ENCODE peak calls at places on chromosome 22, in five cellular contexts. S is HCT116, Z is GM12892, V is vagina, L is sigmoid colon. O is an unnamed sample.

GRCh38 chr22:40024201-40025061 is 29.7 kb downstream of the FAM83F start:
- DNase-seq in S (peak; percentile 24), Z (peak; percentile 82), V (no peak), L (peak; percentile 74), O (peak; percentile 73)

GRCh38 chr22:42662114-42663021 is 13.2 kb upstream of the CYB5R3 start:
- DNase-seq in S (no peak), Z (peak; percentile 86), V (no peak), L (peak; percentile 86), O (peak; percentile 97)

GRCh38 chr22:44840611-44841322 is 88.4 kb downstream of the ARHGAP8 start:
- DNase-seq in S (no peak), Z (no peak), V (no peak), L (no peak), O (no peak)

GRCh38 chr22:30426395-30427353 is 1.1 kb downstream of the MTFP1 start:
- DNase-seq in S (peak; percentile 85), Z (peak; percentile 72), V (no peak), L (peak; percentile 84), O (peak; percentile 83)

GRCh38 chr22:27577570-27577969 is 224.0 kb downstream of the MN1 start:
- DNase-seq in S (no peak), Z (no peak), V (no peak), L (no peak), O (no peak)

GRCh38 chr22:44574581-44575343 is 76.7 kb upstream of the RTL6 start:
- DNase-seq in S (no peak), Z (no peak), V (no peak), L (peak; percentile 48), O (peak; percentile 44)

GRCh38 chr22:29383740-29384139 is 4.6 kb downstream of the AP1B1 start:
- DNase-seq in S (no peak), Z (no peak), V (no peak), L (no peak), O (no peak)

GRCh38 chr22:30206964-30207363 is 39.6 kb downstream of the LIF start:
- DNase-seq in S (peak; percentile 78), Z (no peak), V (no peak), L (peak; percentile 82), O (peak; percentile 34)

GRCh38 chr22:50460942-50461341 is 13.9 kb downstream of the SBF1 start:
- DNase-seq in S (no peak), Z (no peak), V (no peak), L (no peak), O (peak; percentile 62)

GRCh38 chr22:44145544-44145943 is 35.2 kb upstream of the PARVG start:
- DNase-seq in S (no peak), Z (no peak), V (no peak), L (peak; percentile 84), O (no peak)

GRCh38 chr22:44210721-44211120 is 30.0 kb downstream of the PARVG start:
- DNase-seq in S (no peak), Z (no peak), V (no peak), L (peak; percentile 47), O (no peak)

GRCh38 chr22:19871845-19872778 is 17.4 kb upstream of the GNB1L start:
- DNase-seq in S (no peak), Z (no peak), V (no peak), L (peak; percentile 57), O (no peak)

GRCh38 chr22:20530368-20531153 is 23.2 kb downstream of the MED15 start:
- DNase-seq in S (peak; percentile 56), Z (no peak), V (no peak), L (no peak), O (peak; percentile 66)

GRCh38 chr22:27433585-27434190 is 367.9 kb downstream of the MN1 start:
- DNase-seq in S (no peak), Z (no peak), V (no peak), L (no peak), O (no peak)

GRCh38 chr22:47933891-47934290 is 1171.4 kb downstream of the TBC1D22A start:
- DNase-seq in S (no peak), Z (no peak), V (no peak), L (no peak), O (no peak)
- TF ChIP-seq POLR2AphosphoS5 in S (no peak), Z (no peak), V (no peak), L (no peak), O (no peak)

GRCh38 chr22:41243361-41243760 is 2.6 kb upstream of the CHADL start:
- DNase-seq in S (no peak), Z (no peak), V (no peak), L (no peak), O (no peak)
- TF ChIP-seq POLR2AphosphoS5 in S (no peak), Z (no peak), V (no peak), L (no peak), O (no peak)

GRCh38 chr22:25449781-25450317 is 114.6 kb upstream of the GRK3 start:
- DNase-seq in S (no peak), Z (no peak), V (no peak), L (no peak), O (no peak)

GRCh38 chr22:25447067-25447688 is 117.3 kb upstream of the GRK3 start:
- DNase-seq in S (no peak), Z (no peak), V (no peak), L (no peak), O (no peak)

GRCh38 chr22:25451480-25452114 is 112.9 kb upstream of the GRK3 start:
- DNase-seq in S (no peak), Z (no peak), V (no peak), L (no peak), O (no peak)

GRCh38 chr22:25448435-25449051 is 115.9 kb upstream of the GRK3 start:
- DNase-seq in S (no peak), Z (no peak), V (no peak), L (no peak), O (no peak)

DNA sequence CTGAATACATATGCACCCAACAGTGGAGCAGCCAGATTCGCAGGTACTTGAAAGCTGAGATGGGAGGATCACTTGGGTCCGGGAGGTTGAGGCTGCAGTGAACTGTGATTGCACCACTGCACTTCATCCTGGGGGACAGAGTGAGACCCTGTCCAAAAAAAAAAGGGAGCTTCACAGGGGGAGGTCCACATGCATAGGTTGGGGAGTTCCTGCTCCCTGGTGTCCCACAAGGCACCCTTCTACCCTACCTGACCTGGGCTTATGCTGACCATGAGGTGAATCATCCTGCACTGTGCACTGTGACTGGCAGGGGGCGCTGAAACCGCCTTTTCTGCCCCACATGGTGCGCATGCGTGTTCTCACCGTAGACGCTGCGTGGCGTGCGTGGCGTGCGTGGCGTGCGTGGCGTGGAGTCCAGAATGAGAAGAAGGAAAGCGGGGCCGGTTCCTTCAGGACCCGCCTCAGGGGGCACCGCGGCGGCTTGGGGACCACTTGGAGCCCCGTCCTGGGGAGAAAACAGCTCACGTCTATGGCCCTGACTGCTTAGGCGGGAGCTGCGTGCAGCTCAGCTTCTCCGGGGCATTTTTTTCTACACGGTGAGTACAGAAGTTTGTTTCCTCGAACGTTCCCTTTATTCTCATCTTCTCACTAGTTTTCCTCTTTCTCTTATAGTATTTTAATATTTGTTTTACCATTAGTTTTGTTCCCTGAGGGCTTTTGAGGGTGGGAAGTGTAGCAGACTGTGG is 116.6 kb upstream of the GRK3 start:
- DNase-seq in S (peak; percentile 71), Z (peak; percentile 91), V (no peak), L (peak; percentile 92), O (peak; percentile 87)
- TF ChIP-seq POLR2AphosphoS5 in S (peak; percentile 81), Z (peak; percentile 54), V (peak; percentile 72), L (no peak), O (peak; percentile 62)

DNA sequence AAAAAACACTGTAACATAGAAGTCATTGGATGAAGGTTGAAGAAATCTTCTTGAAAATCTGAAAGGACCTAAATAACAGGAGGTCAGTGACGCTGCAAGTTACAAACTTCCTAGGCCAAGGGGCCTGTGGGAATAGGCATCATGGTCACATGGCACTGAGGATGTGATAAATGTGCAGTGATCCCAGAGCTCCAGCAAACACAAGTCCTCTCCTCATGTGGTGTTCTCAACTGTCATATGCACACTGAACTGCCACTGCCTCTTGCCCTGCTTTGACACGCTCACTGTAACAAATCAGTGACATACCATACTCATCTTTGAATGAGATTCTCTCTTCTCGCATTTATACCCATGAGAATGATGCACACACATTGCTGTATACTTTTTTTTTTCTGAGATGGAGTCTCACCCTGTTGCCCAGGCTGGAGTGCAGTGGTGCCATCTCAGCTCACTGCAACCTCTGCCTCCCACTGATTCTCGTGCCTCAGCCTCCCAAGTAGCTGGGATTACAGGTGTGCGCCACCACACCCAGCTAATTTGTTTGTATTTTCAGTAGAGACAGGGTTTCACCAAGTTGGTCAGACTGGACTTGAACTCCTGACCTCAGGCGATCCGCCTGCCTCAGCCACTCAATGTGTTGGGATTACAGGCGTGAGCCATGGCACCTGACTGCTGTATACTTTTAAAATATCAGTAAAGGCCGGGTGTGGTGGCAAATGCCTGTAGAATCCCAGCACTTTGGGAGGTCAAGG is 65.1 kb upstream of the YPEL1 start:
- DNase-seq in S (no peak), Z (no peak), V (no peak), L (no peak), O (no peak)
- TF ChIP-seq POLR2AphosphoS5 in S (no peak), Z (no peak), V (no peak), L (no peak), O (no peak)

GRCh38 chr22:37701121-37701786 is 4.4 kb downstream of the TRIOBP start:
- DNase-seq in S (no peak), Z (no peak), V (no peak), L (no peak), O (no peak)
- TF ChIP-seq POLR2AphosphoS5 in S (no peak), Z (no peak), V (no peak), L (no peak), O (no peak)

DNA sequence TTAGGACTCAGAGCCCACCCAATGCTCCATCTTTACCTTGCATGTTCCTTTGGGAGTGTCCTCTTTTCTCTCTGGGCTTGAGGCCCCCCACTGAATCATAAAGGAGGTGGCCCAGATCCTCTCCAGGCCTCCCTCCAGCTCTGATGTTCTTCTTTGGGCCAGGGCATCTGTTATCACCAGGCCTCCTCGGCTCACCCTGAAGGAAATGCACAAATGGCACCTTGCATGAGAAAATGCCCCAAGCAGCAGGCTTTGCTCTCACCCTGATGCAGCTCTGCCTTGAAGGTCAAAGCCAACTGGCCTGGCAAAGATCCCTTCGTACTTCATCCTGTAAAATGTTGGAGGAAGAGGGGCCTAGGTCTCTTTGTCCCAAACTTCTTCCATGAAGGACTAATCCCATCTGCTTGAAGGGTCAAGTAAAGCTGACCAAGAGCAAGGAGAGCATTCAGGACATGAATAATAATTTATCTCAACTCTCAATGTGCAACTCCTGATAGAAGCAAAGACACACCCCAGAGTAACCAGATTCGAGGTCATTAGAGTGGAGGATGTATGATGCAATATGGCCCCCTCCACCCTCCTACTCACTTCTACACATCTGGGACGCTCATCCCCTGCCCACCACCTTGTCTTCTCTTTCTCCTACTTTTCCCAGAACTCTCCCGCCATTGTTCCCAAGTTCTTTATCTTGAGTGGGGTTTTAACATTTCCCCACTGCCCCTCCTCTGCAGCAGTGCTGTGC is 9.5 kb downstream of the APOL6 start:
- DNase-seq in S (no peak), Z (no peak), V (no peak), L (no peak), O (no peak)
- TF ChIP-seq POLR2AphosphoS5 in S (no peak), Z (no peak), V (no peak), L (no peak), O (no peak)

GRCh38 chr22:46386312-46386711 is 50.8 kb downstream of the TRMU start:
- DNase-seq in S (no peak), Z (no peak), V (no peak), L (no peak), O (no peak)
- TF ChIP-seq POLR2AphosphoS5 in S (no peak), Z (no peak), V (no peak), L (no peak), O (no peak)

O was measured in upper lobe of left lung.